ENCODE peak calls at places on chromosomes 5 and 9, in six cellular contexts. H is lower lobe of right lung; F is effector memory CD8-positive, alpha-beta T cell; W is stimulated activated CD8-positive, alpha-beta memory T cell treated with anti-CD3 and anti-CD28 coated beads, Interleukin-7, amount 100 ng/mL, for 4 hours; Y is CD8-positive, alpha-beta memory T cell; P is MCF 10A. C is an unnamed sample.

GRCh38 chr9:113756476-113757198 is 119.5 kb upstream of the ZNF618 start:
- DNase-seq in H (no peak), F (no peak), W (no peak), Y (no peak), P (no peak), C (no peak)

GRCh38 chr5:61332369-61332745 is 299 bp downstream of the ZSWIM6 start:
- DNase-seq in H (peak; percentile 78), F (peak; percentile 30), W (no peak), Y (peak; percentile 69), P (peak; percentile 26), C (no peak)

GRCh38 chr9:33267368-33267767 is 2.5 kb downstream of the CHMP5 start:
- DNase-seq in H (no peak), F (no peak), W (no peak), Y (no peak), P (no peak), C (no peak)

GRCh38 chr5:74895906-74896305 is 29.7 kb upstream of the FAM169A start:
- DNase-seq in H (peak; percentile 75), F (no peak), W (no peak), Y (no peak), P (peak; percentile 96), C (peak; percentile 95)

GRCh38 chr9:114282507-114282906 is 40.4 kb upstream of the ORM1 start:
- DNase-seq in H (peak; percentile 15), F (no peak), W (no peak), Y (no peak), P (no peak), C (no peak)

GRCh38 chr5:123813937-123814624 is 302.1 kb downstream of the CSNK1G3 start:
- DNase-seq in H (no peak), F (no peak), W (no peak), Y (no peak), P (peak; percentile 13), C (no peak)

GRCh38 chr5:95962785-95963184 is 1.1 kb upstream of the ELL2 start:
- DNase-seq in H (no peak), F (no peak), W (no peak), Y (peak; percentile 50), P (no peak), C (peak; percentile 40)

GRCh38 chr5:74582853-74583252 is 57.7 kb downstream of the ENC1 start:
- DNase-seq in H (no peak), F (no peak), W (no peak), Y (no peak), P (no peak), C (no peak)

GRCh38 chr9:129497064-129497836 is 123.7 kb downstream of the C9orf50 start:
- DNase-seq in H (no peak), F (no peak), W (no peak), Y (no peak), P (no peak), C (no peak)

GRCh38 chr5:12704955-12705354 is 800.7 kb upstream of the CTNND2 start:
- DNase-seq in H (no peak), F (no peak), W (no peak), Y (no peak), P (peak; percentile 10), C (no peak)

GRCh38 chr5:37900692-37901091 is 60.9 kb upstream of the GDNF start:
- DNase-seq in H (no peak), F (no peak), W (no peak), Y (no peak), P (peak; percentile 56), C (no peak)

GRCh38 chr5:180130876-180131740 is 59.5 kb upstream of the RNF130 start:
- DNase-seq in H (no peak), F (no peak), W (no peak), Y (no peak), P (no peak), C (no peak)

GRCh38 chr9:77854916-77855314 is 176.7 kb downstream of the GNAQ start:
- DNase-seq in H (no peak), F (no peak), W (no peak), Y (no peak), P (no peak), C (no peak)

GRCh38 chr9:97293207-97293721 is 14.2 kb upstream of the CCDC180 start:
- DNase-seq in H (no peak), F (no peak), W (no peak), Y (no peak), P (peak; percentile 70), C (no peak)

GRCh38 chr9:4985376-4986266 is 549 bp downstream of the JAK2 start:
- DNase-seq in H (peak; percentile 57), F (no peak), W (peak; percentile 1), Y (peak; percentile 48), P (peak; percentile 64), C (no peak)

GRCh38 chr5:163705983-163706771 is 200.8 kb downstream of the MAT2B start:
- DNase-seq in H (no peak), F (no peak), W (no peak), Y (no peak), P (no peak), C (no peak)

GRCh38 chr5:39267185-39267584 is 47.8 kb upstream of the FYB1 start:
- DNase-seq in H (no peak), F (no peak), W (no peak), Y (no peak), P (no peak), C (no peak)

GRCh38 chr5:150641826-150642566 is 1.5 kb downstream of the SYNPO start:
- DNase-seq in H (no peak), F (no peak), W (no peak), Y (no peak), P (no peak), C (no peak)

GRCh38 chr9:20473566-20474116 is 148.7 kb downstream of the MLLT3 start:
- DNase-seq in H (no peak), F (no peak), W (no peak), Y (no peak), P (no peak), C (no peak)

GRCh38 chr9:73223594-73223993 is 71.9 kb downstream of the ANXA1 start:
- DNase-seq in H (no peak), F (no peak), W (no peak), Y (no peak), P (no peak), C (no peak)

GRCh38 chr9:3719286-3719685 is 193.5 kb upstream of the RFX3 start:
- DNase-seq in H (no peak), F (no peak), W (no peak), Y (no peak), P (no peak), C (no peak)

GRCh38 chr9:7146582-7146981 is 388.8 kb downstream of the KDM4C start:
- DNase-seq in H (no peak), F (no peak), W (no peak), Y (no peak), P (peak; percentile 21), C (no peak)

GRCh38 chr9:100014846-100015245 is 84.0 kb downstream of the ERP44 start:
- DNase-seq in H (no peak), F (no peak), W (no peak), Y (no peak), P (no peak), C (no peak)

GRCh38 chr9:21681641-21682040 is 120.8 kb upstream of the MTAP start:
- DNase-seq in H (no peak), F (no peak), W (no peak), Y (no peak), P (peak; percentile 31), C (peak; percentile 59)

GRCh38 chr5:119319401-119319800 is 36.4 kb upstream of the TNFAIP8 start:
- DNase-seq in H (no peak), F (no peak), W (no peak), Y (no peak), P (no peak), C (no peak)

GRCh38 chr9:124257070-124257864 is 482 bp upstream of the NEK6 start:
- DNase-seq in H (peak; percentile 42), F (no peak), W (no peak), Y (peak; percentile 37), P (no peak), C (peak; percentile 38)

GRCh38 chr9:21810388-21810787 is 8.0 kb downstream of the MTAP start:
- DNase-seq in H (no peak), F (no peak), W (no peak), Y (no peak), P (no peak), C (no peak)

GRCh38 chr5:154285661-154286408 is 95.3 kb downstream of the GALNT10 start:
- DNase-seq in H (no peak), F (no peak), W (no peak), Y (no peak), P (peak; percentile 47), C (peak; percentile 90)

GRCh38 chr9:136441681-136442245 is 2.1 kb upstream of the INPP5E start:
- DNase-seq in H (no peak), F (no peak), W (no peak), Y (no peak), P (no peak), C (no peak)

GRCh38 chr5:97666767-97667166 is 483.7 kb upstream of the RIOK2 start:
- DNase-seq in H (no peak), F (no peak), W (no peak), Y (no peak), P (no peak), C (no peak)

C was measured in NCI-H226.